ENCODE peak calls at places on chromosomes 6 and 20, in nine cellular contexts. T, K, W, N, G, Z, A, L and S are unnamed samples. For H3K4me1, the result is how much of the 10 kb centered on the place peaks cover.

GRCh38 chr6:132964101-132964867 is 149.9 kb downstream of the RPS12 start:
- DNase-seq in K (no peak), W (no peak), T (no peak), G (peak), N (no peak), L (no peak), Z (no peak), A (no peak), S (no peak)

GRCh38 chr20:51457281-51457932 is 85.1 kb downstream of the NFATC2 start:
- DNase-seq in W (peak), Z (peak), G (peak), L (no peak), A (no peak), K (no peak), N (peak), T (peak), S (no peak)

GRCh38 chr20:45833883-45834796 is 541 bp downstream of the SNX21 start:
- DNase-seq in N (no peak), W (peak), T (peak), Z (peak), G (peak), A (no peak), L (peak), K (peak), S (peak)

GRCh38 chr20:48631114-48632016 is 196.4 kb downstream of the PREX1 start:
- DNase-seq in K (no peak), T (no peak), G (peak), Z (no peak), L (no peak), N (no peak), A (no peak), W (peak), S (no peak)

GRCh38 chr20:54255157-54255556 is 47.3 kb downstream of the PFDN4 start:
- DNase-seq in A (no peak), L (no peak), N (no peak), G (peak), W (no peak), T (no peak), Z (no peak), K (no peak), S (no peak)

GRCh38 chr20:41174373-41174772 is 37.0 kb downstream of the PLCG1 start:
- DNase-seq in L (no peak), K (no peak), A (no peak), Z (peak), N (no peak), T (peak), W (no peak), G (no peak), S (no peak)

GRCh38 chr6:158661156-158661555 is 11.3 kb downstream of the SYTL3 start:
- DNase-seq in N (no peak), K (no peak), L (no peak), G (no peak), W (no peak), T (no peak), A (no peak), Z (no peak), S (no peak)

GRCh38 chr20:11067359-11067758 is 393.6 kb upstream of the JAG1 start:
- DNase-seq in Z (no peak), L (no peak), G (no peak), K (no peak), W (no peak), N (no peak), T (no peak), A (no peak), S (no peak)

GRCh38 chr20:48380661-48381060 is 447.1 kb downstream of the PREX1 start:
- DNase-seq in A (no peak), T (no peak), Z (no peak), G (no peak), W (no peak), L (no peak), N (no peak), K (no peak), S (no peak)

GRCh38 chr6:53066059-53066406 is 829 bp downstream of the FBXO9 start:
- DNase-seq in K (peak), A (no peak), T (peak), L (no peak), N (no peak), G (peak), Z (peak), W (peak), S (peak)

GRCh38 chr6:169141706-169142705 is 111.6 kb downstream of the THBS2 start:
- DNase-seq in A (no peak), N (no peak), K (no peak), W (peak), G (peak), T (peak), L (no peak), Z (peak), S (no peak)

GRCh38 chr6:162681447-162681846 is 46.1 kb downstream of the PRKN start:
- DNase-seq in L (no peak), K (no peak), Z (no peak), W (no peak), T (no peak), N (no peak), G (no peak), A (no peak), S (no peak)

GRCh38 chr20:53739799-53740785 is 146.5 kb upstream of the ZNF217 start:
- DNase-seq in N (no peak), W (no peak), T (no peak), L (no peak), Z (no peak), G (peak), A (no peak), K (no peak), S (no peak)

GRCh38 chr6:157527471-157527907 is 146.5 kb downstream of the ZDHHC14 start:
- DNase-seq in K (no peak), A (no peak), L (no peak), N (no peak), G (peak), W (no peak), Z (no peak), T (no peak), S (no peak)
- H3K27ac ChIP-seq in K (peak), A (no peak), L (peak), N (no peak), G (no peak), W (peak), Z (peak), T (peak), S (no peak)

GRCh38 chr6:51936941-51937340 is 150.5 kb downstream of the PKHD1 start:
- DNase-seq in K (no peak), W (no peak), T (no peak), N (no peak), A (no peak), Z (no peak), G (no peak), L (no peak), S (no peak)

GRCh38 chr6:51930602-51931001 is 156.8 kb downstream of the PKHD1 start:
- DNase-seq in A (no peak), N (no peak), Z (no peak), L (no peak), T (no peak), W (no peak), K (no peak), G (no peak), S (no peak)

GRCh38 chr6:51936536-51936935 is 150.9 kb downstream of the PKHD1 start:
- DNase-seq in Z (no peak), W (no peak), T (no peak), L (no peak), G (no peak), K (no peak), A (no peak), N (no peak), S (no peak)

GRCh38 chr6:51932956-51933355 is 154.5 kb downstream of the PKHD1 start:
- DNase-seq in G (no peak), T (no peak), A (no peak), Z (no peak), L (no peak), K (no peak), W (no peak), N (no peak), S (no peak)

GRCh38 chr6:51934098-51934497 is 153.3 kb downstream of the PKHD1 start:
- DNase-seq in N (peak), K (no peak), Z (no peak), W (no peak), L (no peak), T (no peak), A (no peak), G (no peak), S (no peak)
- TF ChIP-seq CTCF in N (no peak), K (no peak), Z (no peak), W (no peak), L (peak), T (no peak), A (no peak), G (no peak), S (no peak)

DNA sequence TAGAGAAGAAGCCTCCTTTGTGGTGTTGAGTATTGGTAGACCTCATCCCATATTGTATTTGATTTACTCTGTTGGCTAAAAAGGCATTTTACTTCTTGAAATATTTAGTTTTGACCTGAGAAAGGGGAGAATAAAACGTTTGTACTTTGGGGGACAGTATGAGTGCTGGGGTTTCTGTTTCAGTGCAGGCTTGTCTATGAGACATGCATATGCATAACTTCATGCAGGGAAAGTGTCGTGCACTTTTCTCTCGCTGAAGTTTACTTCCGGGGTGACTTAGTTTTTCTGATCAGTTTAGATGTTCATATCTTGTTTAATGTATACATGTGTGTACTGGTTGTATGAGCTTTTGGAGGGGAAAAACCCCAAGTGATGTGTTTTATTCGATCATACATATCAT is 59.5 kb downstream of the UTRN start:
- DNase-seq in G (no peak), N (no peak), L (no peak), A (no peak), Z (no peak), T (no peak), W (no peak), K (no peak), S (no peak)
- H3K4me1 ChIP-seq in G (under half), N (under half), L (under half), A (under half), Z (under half), T (under half), W (under half), K (half or more), S (half or more)

GRCh38 chr20:2651772-2652723 is at the start of gene NOP56:
- DNase-seq in W (peak), Z (peak), N (peak), L (peak), G (peak), T (peak), A (peak), K (peak), S (peak)

GRCh38 chr20:2654384-2654822 is 2.0 kb downstream of the NOP56 start:
- DNase-seq in W (no peak), N (no peak), Z (no peak), T (no peak), K (no peak), L (no peak), G (no peak), A (no peak), S (no peak)

GRCh38 chr20:2654831-2655230 is 2.4 kb downstream of the NOP56 start:
- DNase-seq in T (no peak), Z (no peak), K (no peak), N (no peak), A (no peak), L (no peak), G (no peak), W (no peak), S (no peak)

GRCh38 chr20:2653511-2654383 is 1.3 kb downstream of the NOP56 start:
- DNase-seq in N (no peak), K (no peak), L (no peak), Z (no peak), W (no peak), A (no peak), T (no peak), G (no peak), S (no peak)

DNA sequence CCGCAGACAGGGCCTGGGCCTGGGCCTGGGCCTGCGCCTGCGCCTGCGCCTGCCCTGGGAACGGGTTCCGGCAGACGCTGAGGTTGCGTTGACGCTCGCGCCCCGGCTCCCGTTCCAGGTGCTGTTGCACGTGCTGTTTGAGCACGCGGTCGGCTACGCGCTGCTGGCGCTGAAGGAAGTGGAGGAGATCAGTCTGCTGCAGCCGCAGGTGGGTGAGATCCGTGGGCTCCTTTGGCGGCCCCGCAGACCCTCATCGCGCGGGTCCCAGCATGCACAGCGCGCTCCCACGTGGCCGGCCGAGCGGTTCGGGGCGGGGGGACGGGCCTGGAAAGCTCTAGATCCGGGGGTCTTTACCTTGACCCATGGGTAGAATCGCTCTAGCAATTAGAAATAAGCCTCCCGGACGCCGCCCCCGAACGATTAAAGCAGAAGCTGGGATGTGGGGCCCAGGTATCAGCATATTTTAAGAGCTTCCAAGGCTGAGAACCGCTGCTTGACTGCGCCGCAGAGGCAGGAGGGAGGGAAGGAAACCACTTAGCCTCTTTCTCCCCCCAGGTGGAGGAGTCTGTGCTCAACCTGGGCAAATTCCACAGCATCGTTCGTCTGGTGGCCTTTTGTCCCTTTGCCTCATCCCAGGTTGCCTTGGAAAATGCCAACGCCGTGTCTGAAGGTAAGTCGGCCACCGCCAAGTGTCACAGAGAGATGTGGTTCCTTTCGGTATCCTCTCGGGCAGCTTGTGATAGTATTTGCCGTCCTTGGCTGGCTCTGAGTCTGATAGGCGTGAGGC is 485 bp downstream of the NOP56 start:
- DNase-seq in G (no peak), A (no peak), T (peak), Z (no peak), K (no peak), N (no peak), W (peak), L (no peak), S (peak)
- H3K27ac ChIP-seq in G (peak), A (peak), T (peak), Z (peak), K (peak), N (peak), W (peak), L (peak), S (peak)

DNA sequence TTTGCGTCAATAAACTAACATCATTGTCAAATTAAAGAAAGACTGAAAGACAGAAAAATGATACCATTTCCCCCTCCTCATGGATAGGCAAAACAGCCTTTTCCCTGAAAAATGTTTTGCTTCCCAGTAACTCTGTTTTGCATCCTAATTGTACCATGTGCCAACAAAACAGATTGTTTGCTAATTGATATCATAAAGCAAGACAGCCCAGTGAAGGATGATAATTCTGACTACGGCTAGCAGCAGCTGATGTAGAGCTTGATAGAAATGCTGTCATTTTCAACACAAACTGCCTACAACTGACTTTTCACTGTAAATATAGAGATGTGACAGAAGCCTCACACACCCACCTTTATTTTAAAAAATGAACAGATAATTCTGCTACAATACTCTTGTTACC is 1061.6 kb downstream of the HACE1 start:
- DNase-seq in L (no peak), Z (no peak), T (no peak), G (no peak), W (no peak), A (no peak), N (no peak), K (no peak), S (no peak)
- TF ChIP-seq CTCF in L (no peak), Z (no peak), T (no peak), G (no peak), W (no peak), A (no peak), N (no peak), K (no peak), S (no peak)

GRCh38 chr6:15404700-15404980 is 158.8 kb downstream of the JARID2 start:
- DNase-seq in T (no peak), G (no peak), N (no peak), L (no peak), W (no peak), A (no peak), K (no peak), Z (no peak), S (no peak)
- H3K4me1 ChIP-seq in T (under half), G (under half), N (under half), L (under half), W (under half), A (under half), K (under half), Z (half or more), S (under half)

DNA sequence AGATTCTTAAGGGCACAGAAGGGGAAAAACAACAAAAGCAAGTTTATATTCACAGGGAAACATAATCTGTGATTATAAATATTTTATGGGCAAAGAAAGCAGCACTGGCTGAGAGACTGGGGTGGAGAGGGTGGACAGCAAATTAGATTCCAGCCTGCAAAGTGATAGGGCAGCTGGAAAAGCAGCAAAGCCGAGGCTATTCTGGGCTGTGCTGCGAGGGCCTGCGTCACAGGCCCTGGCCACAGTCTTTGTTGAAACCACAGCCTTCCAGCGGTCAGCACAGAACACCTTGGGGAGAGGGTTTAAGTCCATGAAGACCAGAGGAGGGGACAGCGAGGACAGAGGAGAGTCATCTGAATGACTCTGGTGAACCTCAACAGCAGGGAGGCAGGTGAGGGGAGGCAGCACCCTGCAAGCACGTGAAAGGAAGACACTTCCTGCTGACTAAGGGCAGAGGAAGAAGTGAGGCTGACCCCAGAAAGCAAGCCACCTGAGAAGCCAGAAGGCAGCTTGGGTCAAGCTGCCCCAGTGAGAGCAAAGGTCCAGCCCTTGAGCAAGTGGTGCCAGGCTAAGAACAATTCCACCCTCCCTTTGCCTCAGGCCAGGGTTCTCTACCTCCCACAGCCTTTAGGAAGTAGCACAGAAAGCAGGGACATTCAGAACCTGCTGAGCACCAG is 17.1 kb downstream of the MRPL14 start:
- DNase-seq in T (no peak), Z (peak), W (peak), G (no peak), A (no peak), N (no peak), K (no peak), L (no peak), S (no peak)
- H3K27ac ChIP-seq in T (no peak), Z (peak), W (peak), G (no peak), A (peak), N (no peak), K (peak), L (no peak), S (no peak)

GRCh38 chr6:165098165-165098564 is 211.2 kb downstream of the C6orf118 start:
- DNase-seq in N (no peak), W (no peak), L (no peak), K (no peak), A (no peak), T (no peak), G (no peak), Z (no peak), S (no peak)
- TF ChIP-seq CTCF in N (no peak), W (no peak), L (no peak), K (no peak), A (no peak), T (no peak), G (no peak), Z (no peak), S (no peak)